ENCODE peak calls at places on chromosomes 7 and 10, in eight cellular contexts. W, P, M, F, T, Y, A and S are unnamed samples.

GRCh38 chr7:95440394-95441038 is 5.7 kb upstream of the PON2 start:
- DNase-seq in W (no peak), P (no peak), M (no peak), F (peak), T (no peak), Y (no peak), A (no peak), S (no peak)

GRCh38 chr7:27107391-27107900 is 5.0 kb upstream of the HOXA2 start:
- DNase-seq in W (peak), P (no peak), M (peak), F (no peak), T (no peak), Y (no peak), A (no peak), S (no peak)

GRCh38 chr10:96858038-96858705 is 26.1 kb downstream of the LCOR start:
- DNase-seq in W (no peak), P (no peak), M (peak), F (no peak), T (no peak), Y (no peak), A (no peak), S (no peak)

GRCh38 chr7:28956608-28957063 is 1.5 kb downstream of the TRIL start:
- DNase-seq in W (peak), P (peak), M (peak), F (peak), T (peak), Y (peak), A (peak), S (no peak)

GRCh38 chr10:76428541-76429330 is 997.3 kb downstream of the LRMDA start:
- DNase-seq in W (peak), P (no peak), M (peak), F (no peak), T (peak), Y (no peak), A (peak), S (peak)

GRCh38 chr7:25835191-25835590 is 316.8 kb upstream of the NFE2L3 start:
- DNase-seq in W (no peak), P (no peak), M (peak), F (no peak), T (peak), Y (no peak), A (no peak), S (no peak)

GRCh38 chr10:283916-284356 is 148.7 kb downstream of the ZMYND11 start:
- DNase-seq in W (no peak), P (no peak), M (no peak), F (no peak), T (no peak), Y (no peak), A (no peak), S (no peak)

GRCh38 chr10:61904711-61905445 is 3.4 kb downstream of the ARID5B start:
- DNase-seq in W (peak), P (no peak), M (peak), F (peak), T (peak), Y (no peak), A (no peak), S (no peak)

GRCh38 chr10:17453377-17454091 is 861 bp downstream of the ST8SIA6 start:
- DNase-seq in W (peak), P (no peak), M (peak), F (no peak), T (peak), Y (no peak), A (no peak), S (no peak)

GRCh38 chr10:123398180-123398591 is 244.0 kb downstream of the BUB3 start:
- DNase-seq in W (no peak), P (no peak), M (no peak), F (no peak), T (no peak), Y (no peak), A (no peak), S (no peak)

GRCh38 chr7:30744075-30744417 is 7.9 kb upstream of the INMT start:
- DNase-seq in W (peak), P (no peak), M (no peak), F (no peak), T (no peak), Y (no peak), A (no peak), S (no peak)

GRCh38 chr7:157028528-157028903 is 18.1 kb upstream of the MNX1 start:
- DNase-seq in W (no peak), P (no peak), M (no peak), F (no peak), T (no peak), Y (no peak), A (no peak), S (no peak)

GRCh38 chr7:135884495-135885237 is 92.5 kb downstream of the MTPN start:
- DNase-seq in W (no peak), P (no peak), M (no peak), F (no peak), T (no peak), Y (no peak), A (no peak), S (no peak)

GRCh38 chr7:134140889-134141867 is 14.0 kb downstream of the LRGUK start:
- DNase-seq in W (peak), P (peak), M (peak), F (peak), T (peak), Y (peak), A (no peak), S (no peak)

GRCh38 chr7:83065714-83066113 is 97.0 kb downstream of the PCLO start:
- DNase-seq in W (no peak), P (no peak), M (peak), F (no peak), T (peak), Y (no peak), A (no peak), S (no peak)

GRCh38 chr7:139389091-139389490 is 29.4 kb downstream of the LUC7L2 start:
- DNase-seq in W (no peak), P (no peak), M (no peak), F (no peak), T (no peak), Y (no peak), A (no peak), S (no peak)

GRCh38 chr10:63865210-63865609 is 344.0 kb downstream of the REEP3 start:
- DNase-seq in W (no peak), P (no peak), M (no peak), F (no peak), T (no peak), Y (no peak), A (no peak), S (no peak)

GRCh38 chr10:89163265-89163995 is 43.7 kb downstream of the CH25H start:
- DNase-seq in W (no peak), P (peak), M (no peak), F (no peak), T (peak), Y (peak), A (no peak), S (no peak)

GRCh38 chr7:53315986-53316385 is 280.6 kb downstream of the POM121L12 start:
- DNase-seq in W (no peak), P (peak), M (peak), F (no peak), T (no peak), Y (peak), A (no peak), S (no peak)

GRCh38 chr7:49763791-49764190 is 9.6 kb upstream of the VWC2 start:
- DNase-seq in W (no peak), P (no peak), M (no peak), F (no peak), T (no peak), Y (no peak), A (no peak), S (no peak)

GRCh38 chr7:48250441-48250951 is 79.2 kb downstream of the ABCA13 start:
- DNase-seq in W (peak), P (no peak), M (peak), F (no peak), T (peak), Y (peak), A (no peak), S (no peak)

GRCh38 chr7:29841926-29842671 is 35.8 kb downstream of the WIPF3 start:
- DNase-seq in W (no peak), P (no peak), M (no peak), F (no peak), T (no peak), Y (no peak), A (no peak), S (no peak)

GRCh38 chr10:87931836-87932230 is 68.4 kb downstream of the PTEN start:
- DNase-seq in W (peak), P (no peak), M (no peak), F (no peak), T (peak), Y (no peak), A (no peak), S (no peak)

GRCh38 chr10:124589491-124590006 is 127.9 kb downstream of the LHPP start:
- DNase-seq in W (peak), P (peak), M (peak), F (peak), T (no peak), Y (peak), A (no peak), S (no peak)

GRCh38 chr7:140568021-140568813 is 72.4 kb downstream of the DENND2A start:
- DNase-seq in W (no peak), P (no peak), M (no peak), F (no peak), T (no peak), Y (no peak), A (no peak), S (no peak)

GRCh38 chr10:132985546-132985900 is 43.2 kb upstream of the CFAP46 start:
- DNase-seq in W (no peak), P (peak), M (no peak), F (no peak), T (no peak), Y (no peak), A (no peak), S (no peak)

GRCh38 chr7:70728873-70729552 is 402.9 kb upstream of the GALNT17 start:
- DNase-seq in W (peak), P (no peak), M (peak), F (no peak), T (peak), Y (no peak), A (no peak), S (no peak)

GRCh38 chr10:77168861-77169260 is 468.7 kb downstream of the KCNMA1 start:
- DNase-seq in W (no peak), P (no peak), M (no peak), F (no peak), T (no peak), Y (no peak), A (no peak), S (no peak)

GRCh38 chr10:87928996-87929395 is 65.6 kb downstream of the PTEN start:
- DNase-seq in W (no peak), P (no peak), M (no peak), F (no peak), T (no peak), Y (no peak), A (no peak), S (no peak)

GRCh38 chr7:139901411-139901810 is 72.3 kb downstream of the TBXAS1 start:
- DNase-seq in W (no peak), P (no peak), M (no peak), F (no peak), T (no peak), Y (no peak), A (no peak), S (no peak)

GRCh38 chr10:88800152-88801125 is 2.1 kb upstream of the LIPM start:
- DNase-seq in W (no peak), P (no peak), M (peak), F (no peak), T (peak), Y (no peak), A (no peak), S (peak)

GRCh38 chr10:3877092-3878000 is 92.3 kb upstream of the KLF6 start:
- DNase-seq in W (peak), P (no peak), M (no peak), F (no peak), T (peak), Y (no peak), A (no peak), S (no peak)

GRCh38 chr10:76970795-76971519 is 666.7 kb downstream of the KCNMA1 start:
- DNase-seq in W (no peak), P (no peak), M (no peak), F (no peak), T (no peak), Y (no peak), A (no peak), S (no peak)

GRCh38 chr10:121994429-121994881 is 5.5 kb downstream of the TACC2 start:
- DNase-seq in W (no peak), P (peak), M (no peak), F (no peak), T (no peak), Y (no peak), A (no peak), S (no peak)

GRCh38 chr10:126043389-126043788 is 147.0 kb downstream of the FANK1 start:
- DNase-seq in W (peak), P (no peak), M (no peak), F (no peak), T (no peak), Y (no peak), A (no peak), S (no peak)
- H3K4me3 ChIP-seq in W (no peak), P (no peak), M (no peak), F (no peak), T (no peak), Y (no peak), A (no peak), S (no peak)

DNA sequence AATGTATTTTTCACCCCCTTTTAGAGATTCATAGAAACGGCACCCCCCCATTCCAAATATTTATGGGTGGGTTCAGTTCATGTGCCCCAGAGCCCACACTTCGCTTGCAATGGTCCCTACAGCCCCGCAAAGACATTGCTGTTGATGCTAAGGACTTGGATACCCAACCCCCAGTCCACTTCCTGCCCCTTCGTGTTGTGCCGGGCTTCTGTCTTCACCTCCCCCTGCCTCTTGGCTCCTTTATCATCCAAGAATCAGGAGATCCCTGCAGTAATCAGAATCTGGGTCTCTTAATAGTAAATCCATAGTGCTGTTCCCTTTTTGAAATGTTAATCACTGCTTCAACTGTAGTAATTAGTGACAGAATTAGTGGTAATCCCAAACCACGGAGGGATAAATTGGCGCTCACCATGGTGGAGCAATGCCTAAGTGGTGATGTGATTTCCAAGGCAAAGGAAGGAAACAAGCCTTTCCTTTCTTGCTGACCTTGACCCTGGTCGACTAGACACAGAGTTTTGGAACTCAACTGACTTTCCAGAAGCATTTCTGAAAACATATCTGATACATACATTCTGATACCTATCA is 67.7 kb downstream of the HK1 start:
- DNase-seq in W (peak), P (no peak), M (no peak), F (no peak), T (peak), Y (no peak), A (no peak), S (no peak)
- H3K4me3 ChIP-seq in W (no peak), P (no peak), M (no peak), F (no peak), T (no peak), Y (no peak), A (no peak), S (no peak)

DNA sequence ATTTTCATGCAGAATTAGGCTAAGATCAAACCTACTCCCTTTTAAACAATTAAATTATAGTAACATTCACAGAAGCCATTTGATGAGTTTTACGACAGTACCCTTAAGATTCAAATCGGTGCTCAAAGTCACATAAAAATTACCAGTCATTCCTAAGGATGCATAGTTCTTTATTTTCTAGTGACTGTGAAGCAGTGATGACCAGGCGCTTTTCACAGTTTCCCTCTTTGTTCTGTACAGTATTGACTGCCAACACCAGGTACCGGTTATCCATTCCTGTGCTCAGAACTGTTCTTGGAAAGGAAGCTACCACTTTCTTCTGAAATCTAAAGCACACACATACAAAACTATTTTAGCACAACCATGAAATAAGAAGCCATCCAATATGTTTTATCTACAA is 1.9 kb downstream of the DNA2 start:
- DNase-seq in W (no peak), P (no peak), M (no peak), F (no peak), T (no peak), Y (no peak), A (no peak), S (no peak)
- H3K4me3 ChIP-seq in W (no peak), P (no peak), M (no peak), F (peak), T (no peak), Y (no peak), A (no peak), S (no peak)

DNA sequence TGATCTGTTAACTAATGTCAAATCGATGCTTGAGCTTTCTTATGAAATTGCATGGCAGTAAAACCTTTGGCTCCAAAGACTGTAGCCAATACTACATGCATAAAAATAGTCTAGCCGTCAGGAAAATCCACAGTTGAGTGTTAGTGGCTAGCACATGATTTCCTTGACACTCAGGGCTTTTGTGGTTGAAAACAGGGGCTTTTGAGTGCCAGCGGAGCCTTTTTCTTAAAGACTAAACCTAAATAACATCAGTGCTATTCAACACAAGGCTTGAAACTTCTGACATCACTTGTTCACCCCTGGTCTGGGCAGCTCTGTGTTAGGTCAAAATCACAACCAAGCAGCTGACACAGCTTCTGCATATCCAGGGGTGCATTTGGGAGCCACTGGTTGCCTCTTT is 124.2 kb upstream of the BMPER start:
- DNase-seq in W (peak), P (no peak), M (no peak), F (no peak), T (no peak), Y (no peak), A (no peak), S (no peak)
- H3K4me3 ChIP-seq in W (no peak), P (no peak), M (no peak), F (no peak), T (no peak), Y (no peak), A (no peak), S (no peak)